ENCODE peak calls at places on chromosomes 11 and 22, in four cellular contexts. F is AG04449, C is body of pancreas, K is ovary. I is an unnamed sample.

GRCh38 chr11:8263769-8264410 is at the start of gene LMO1:
- DNase-seq in C (peak; percentile 81), F (no peak), K (peak; percentile 74), I (peak; percentile 92)

GRCh38 chr11:66365711-66366619 is 5.6 kb downstream of the SLC29A2 start:
- DNase-seq in F (no peak), C (no peak), K (no peak), I (peak; percentile 66)

GRCh38 chr11:107591098-107591445 is at the start of gene ELMOD1:
- DNase-seq in C (peak; percentile 34), F (no peak), K (peak; percentile 25), I (peak; percentile 78)

GRCh38 chr11:71342116-71342515 is 89.7 kb upstream of the SHANK2 start:
- DNase-seq in C (no peak), F (no peak), K (no peak), I (peak; percentile 31)

GRCh38 chr11:45872513-45873356 is 12.7 kb upstream of the MAPK8IP1 start:
- DNase-seq in F (peak; percentile 72), C (peak; percentile 54), K (no peak), I (no peak)

GRCh38 chr22:29306175-29306829 is at the start of gene GAS2L1:
- DNase-seq in F (no peak), K (peak; percentile 84), C (peak; percentile 80), I (peak; percentile 89)

GRCh38 chr22:39185601-39186012 is 33.1 kb upstream of the CBX7 start:
- DNase-seq in F (no peak), K (no peak), C (no peak), I (peak; percentile 70)

GRCh38 chr11:70501933-70502540 is 103.7 kb downstream of the CTTN start:
- DNase-seq in C (no peak), F (no peak), K (no peak), I (peak; percentile 62)

GRCh38 chr11:64582885-64583284 is 8.1 kb upstream of the SLC22A12 start:
- DNase-seq in C (no peak), K (no peak), F (no peak), I (peak; percentile 48)

GRCh38 chr11:86396403-86396802 is 21.7 kb downstream of the CCDC81 start:
- DNase-seq in K (no peak), C (no peak), F (peak; percentile 64), I (no peak)

GRCh38 chr11:44943696-44944095 is 7.0 kb downstream of the TP53I11 start:
- DNase-seq in F (no peak), K (no peak), C (peak; percentile 39), I (no peak)

GRCh38 chr11:115616941-115617340 is 112.7 kb upstream of the CADM1 start:
- DNase-seq in F (peak; percentile 57), C (peak; percentile 17), K (no peak), I (no peak)

GRCh38 chr11:118592616-118593367 is 14.6 kb upstream of the PHLDB1 start:
- DNase-seq in K (no peak), C (no peak), F (no peak), I (no peak)

GRCh38 chr11:67082071-67082791 is 25.6 kb downstream of the RHOD start:
- DNase-seq in K (no peak), C (no peak), F (no peak), I (no peak)

GRCh38 chr11:119651802-119652584 is 77.0 kb downstream of the NECTIN1 start:
- DNase-seq in F (no peak), C (peak; percentile 38), K (no peak), I (no peak)

I was measured in spleen.